ENCODE peak calls at places on chromosomes 4 and X, in six cellular contexts. Y, C, P, X, N and M are unnamed samples.
A peak's percentile ranks its signal among the peaks of the same experiment; 100 is the strongest.

GRCh38 chr4:38867478-38868054 is at the start of gene FAM114A1:
- DNase-seq in Y (peak; percentile 95), X (peak; percentile 67), N (no peak), C (peak; percentile 73), P (peak; percentile 86), M (peak; percentile 77)

GRCh38 chr4:112234952-112235609 is 3.5 kb downstream of the AP1AR start:
- DNase-seq in P (peak; percentile 93), Y (peak; percentile 94), N (peak; percentile 73), X (peak; percentile 79), C (peak; percentile 79), M (peak; percentile 81)

GRCh38 chr4:3295837-3296624 is 3.2 kb downstream of the RGS12 start:
- DNase-seq in C (no peak), N (no peak), P (no peak), X (no peak), Y (no peak), M (no peak)

GRCh38 chr4:65789850-65790249 is 119.6 kb upstream of the EPHA5 start:
- DNase-seq in Y (no peak), X (peak; percentile 52), N (no peak), P (no peak), C (no peak), M (no peak)

GRCh38 chr4:7929530-7929951 is 10.1 kb downstream of the AFAP1 start:
- DNase-seq in X (no peak), P (no peak), Y (no peak), C (no peak), N (no peak), M (peak; percentile 79)

GRCh38 chrX:57453901-57454300 is 137.9 kb upstream of the ZXDB start:
- DNase-seq in N (peak; percentile 56), Y (peak; percentile 48), P (no peak), X (no peak), C (peak; percentile 75), M (peak; percentile 49)

GRCh38 chr4:175369087-175369486 is 443.0 kb downstream of the GPM6A start:
- DNase-seq in P (peak; percentile 29), Y (peak; percentile 72), C (no peak), X (peak; percentile 71), N (no peak), M (no peak)

GRCh38 chr4:26235500-26235899 is 85.3 kb upstream of the RBPJ start:
- DNase-seq in C (no peak), X (peak; percentile 26), P (peak; percentile 99), Y (peak; percentile 84), N (no peak), M (peak; percentile 72)

GRCh38 chrX:42944381-42944998 is 166.5 kb upstream of the PPP1R2C start:
- DNase-seq in X (no peak), P (no peak), Y (no peak), C (no peak), N (peak; percentile 31), M (no peak)

GRCh38 chr4:98546910-98547544 is 111.4 kb downstream of the TSPAN5 start:
- DNase-seq in P (peak; percentile 81), X (peak; percentile 66), Y (peak; percentile 86), C (no peak), N (no peak), M (no peak)

GRCh38 chr4:109801895-109802319 is at the start of gene CFI:
- DNase-seq in P (peak; percentile 65), X (peak; percentile 88), C (no peak), N (no peak), Y (peak; percentile 65), M (no peak)

GRCh38 chrX:54181196-54181953 is 1.7 kb downstream of the FAM120C start:
- DNase-seq in Y (peak; percentile 17), P (peak; percentile 47), N (no peak), C (no peak), X (peak; percentile 70), M (peak; percentile 27)

GRCh38 chr4:81319657-81320056 is 104.6 kb upstream of the PRKG2 start:
- DNase-seq in Y (no peak), N (no peak), C (no peak), P (no peak), X (no peak), M (no peak)

GRCh38 chr4:128766781-128767180 is 42.7 kb upstream of the JADE1 start:
- DNase-seq in N (no peak), Y (no peak), X (no peak), C (no peak), P (no peak), M (no peak)

GRCh38 chrX:123962794-123963373 is 1.4 kb downstream of the STAG2 start:
- DNase-seq in X (peak; percentile 92), Y (peak; percentile 95), C (peak; percentile 93), P (peak; percentile 96), N (peak; percentile 79), M (peak; percentile 93)

GRCh38 chr4:38565271-38566199 is 98.5 kb upstream of the KLF3 start:
- DNase-seq in Y (peak; percentile 57), N (no peak), C (no peak), P (peak; percentile 69), X (peak; percentile 78), M (peak; percentile 75)

GRCh38 chr4:176579233-176579632 is 213.5 kb downstream of the VEGFC start:
- DNase-seq in X (no peak), C (no peak), P (no peak), Y (no peak), N (no peak), M (peak; percentile 37)

GRCh38 chr4:8155660-8156421 is 2.8 kb downstream of the ABLIM2 start:
- DNase-seq in C (no peak), N (no peak), P (no peak), Y (no peak), X (no peak), M (no peak)

GRCh38 chrX:86133761-86134160 is 14.5 kb upstream of the DACH2 start:
- DNase-seq in C (peak; percentile 67), Y (peak; percentile 45), P (peak; percentile 43), N (peak; percentile 20), X (no peak), M (no peak)

GRCh38 chr4:1294424-1294823 is 4.7 kb downstream of the MAEA start:
- DNase-seq in C (no peak), N (no peak), X (no peak), P (no peak), Y (no peak), M (no peak)

GRCh38 chr4:95255396-95256107 is 293.2 kb downstream of the UNC5C start:
- DNase-seq in C (no peak), P (peak; percentile 62), N (no peak), X (peak; percentile 60), Y (peak; percentile 70), M (peak; percentile 43)

GRCh38 chr4:101349346-101350064 is 2.2 kb upstream of the PPP3CA start:
- DNase-seq in Y (peak; percentile 35), N (no peak), X (peak; percentile 44), P (peak; percentile 34), C (no peak), M (peak; percentile 71)

GRCh38 chrX:30888526-30889146 is 418 bp downstream of the TAB3 start:
- DNase-seq in Y (peak; percentile 38), X (peak; percentile 4), C (peak; percentile 55), P (peak; percentile 5), N (no peak), M (no peak)

GRCh38 chr4:141247430-141247780 is 26.7 kb downstream of the ZNF330 start:
- DNase-seq in N (no peak), P (peak; percentile 17), C (no peak), Y (peak; percentile 59), X (no peak), M (no peak)
- H2AFZ ChIP-seq in N (no peak overlapping the region), P (no peak overlapping the region), C (no peak overlapping the region), Y (peak overlapping the region; percentile 4), X (no peak overlapping the region), M (no peak overlapping the region)

DNA sequence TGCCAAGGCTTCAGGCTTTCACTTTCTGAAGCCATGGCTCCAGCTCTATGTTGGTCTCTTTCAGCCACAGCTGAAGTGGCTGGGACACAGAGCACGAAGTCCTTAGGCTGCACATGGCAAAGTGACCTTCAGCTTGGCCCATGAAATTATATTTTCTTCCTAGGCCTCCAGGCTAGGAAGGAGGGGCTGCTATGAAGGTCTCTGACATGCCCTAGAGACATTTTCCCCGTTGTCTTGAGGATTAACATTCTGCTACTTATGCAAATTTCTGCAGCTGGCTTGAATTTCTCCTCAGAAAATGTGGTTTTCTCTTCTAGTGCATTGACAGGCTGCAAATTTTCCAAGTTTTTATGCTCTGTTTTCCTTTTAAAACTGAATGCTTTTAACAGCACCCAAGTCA is 99.8 kb upstream of the KCNIP4 start:
- DNase-seq in Y (no peak), C (no peak), X (no peak), N (no peak), P (no peak), M (no peak)
- H3K4me2 ChIP-seq in Y (no peak overlapping the region), C (no peak overlapping the region), X (no peak overlapping the region), N (no peak overlapping the region), P (no peak overlapping the region), M (no peak overlapping the region)

DNA sequence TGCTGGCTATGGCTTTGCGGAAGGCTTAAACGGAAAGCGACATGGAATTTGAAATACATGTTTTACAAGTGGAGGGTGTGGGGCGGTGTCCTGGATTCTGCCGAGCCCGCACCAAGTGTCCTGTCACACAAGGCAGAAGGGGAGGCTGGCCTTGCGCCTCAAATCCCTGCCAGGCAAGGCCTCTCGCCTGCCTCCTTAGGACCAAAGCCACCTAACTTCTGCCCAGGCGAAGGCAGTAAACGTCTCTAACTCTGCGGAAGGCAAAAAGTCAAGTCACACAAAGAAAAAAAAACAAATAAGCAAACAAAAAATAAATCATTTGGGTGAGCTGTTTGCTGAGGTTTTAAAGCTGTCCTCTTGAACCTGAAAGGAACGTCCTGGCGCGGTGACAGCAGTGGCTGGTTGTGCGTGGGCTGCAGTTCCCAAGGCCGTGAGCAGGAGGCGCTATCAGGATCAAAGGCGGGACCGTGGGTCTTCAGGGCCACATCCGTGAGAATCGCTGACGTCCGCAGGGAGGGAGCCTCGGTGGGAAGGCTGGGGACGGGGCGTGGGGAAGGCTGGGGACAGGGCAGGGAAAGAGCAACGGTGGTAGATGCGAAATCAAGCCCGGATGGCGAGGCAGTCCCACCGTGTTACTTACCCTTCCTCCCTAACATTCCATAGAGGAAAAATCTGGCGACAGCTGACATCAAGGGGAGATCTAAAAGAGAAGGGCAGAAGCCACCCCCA is 99.1 kb downstream of the TRAPPC11 start:
- DNase-seq in X (no peak), P (peak; percentile 6), N (no peak), Y (peak; percentile 12), C (no peak), M (peak; percentile 46)
- H3K4me3 ChIP-seq in X (no peak overlapping the region), P (no peak overlapping the region), N (no peak overlapping the region), Y (no peak overlapping the region), C (no peak overlapping the region), M (no peak overlapping the region)

DNA sequence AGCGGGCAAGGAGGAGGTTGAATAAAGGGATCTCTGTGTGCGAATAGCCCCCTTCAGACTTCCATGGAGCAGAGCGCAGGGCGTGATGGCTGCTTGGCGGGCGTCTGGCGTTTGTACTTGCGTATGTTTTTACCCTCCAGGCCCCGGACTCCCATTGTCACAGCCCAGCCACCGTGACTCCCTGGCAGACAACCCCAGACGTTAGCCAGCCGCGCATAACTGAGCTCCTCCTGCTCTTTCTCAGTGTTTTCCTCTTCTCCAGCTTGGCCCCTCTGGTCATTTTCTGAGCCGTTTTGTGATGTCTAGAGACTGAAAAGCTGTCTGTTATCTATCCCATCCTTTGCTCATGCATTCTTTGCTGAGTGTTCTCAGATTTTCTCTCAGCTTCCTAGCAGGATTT is 54.3 kb downstream of the IGFBP7 start:
- DNase-seq in C (no peak), X (no peak), P (no peak), N (no peak), Y (no peak), M (no peak)
- H2AFZ ChIP-seq in C (no peak overlapping the region), X (no peak overlapping the region), P (peak overlapping the region; percentile 21), N (no peak overlapping the region), Y (no peak overlapping the region), M (no peak overlapping the region)